ENCODE peak calls at places on chromosome 5, in six cellular contexts. One of them, this sample, is unnamed.

GRCh38 chr5:151492729-151493128 is 45.3 kb downstream of the SLC36A1 start:
- DNase-seq in brain microvascular endothelial cell: peak
- DNase-seq in K562: no peak
- DNase-seq in IMR-90: peak
- DNase-seq in right atrium auricular region: peak
- DNase-seq in sigmoid colon: no peak
- DNase-seq in this sample: no peak

GRCh38 chr5:180084638-180085561 is 13.3 kb upstream of the RNF130 start:
- DNase-seq in sigmoid colon: no peak
- DNase-seq in brain microvascular endothelial cell: no peak
- DNase-seq in right atrium auricular region: peak
- DNase-seq in K562: no peak
- DNase-seq in IMR-90: no peak
- DNase-seq in this sample: no peak

GRCh38 chr5:120919017-120919416 is 454.9 kb downstream of the PRR16 start:
- DNase-seq in right atrium auricular region: no peak
- DNase-seq in K562: no peak
- DNase-seq in brain microvascular endothelial cell: no peak
- DNase-seq in sigmoid colon: no peak
- DNase-seq in IMR-90: no peak
- DNase-seq in this sample: no peak

GRCh38 chr5:82018462-82018861 is 46.6 kb downstream of the ATG10 start:
- DNase-seq in sigmoid colon: no peak
- DNase-seq in right atrium auricular region: no peak
- DNase-seq in K562: no peak
- DNase-seq in brain microvascular endothelial cell: no peak
- DNase-seq in IMR-90: peak
- DNase-seq in this sample: no peak

GRCh38 chr5:122844916-122845252 is 529 bp upstream of the SNX24 start:
- DNase-seq in IMR-90: peak
- DNase-seq in brain microvascular endothelial cell: no peak
- DNase-seq in right atrium auricular region: no peak
- DNase-seq in K562: no peak
- DNase-seq in sigmoid colon: no peak
- DNase-seq in this sample: no peak

GRCh38 chr5:16749626-16750025 is 132.8 kb upstream of the RETREG1 start:
- DNase-seq in IMR-90: no peak
- DNase-seq in right atrium auricular region: no peak
- DNase-seq in sigmoid colon: no peak
- DNase-seq in K562: no peak
- DNase-seq in brain microvascular endothelial cell: no peak
- DNase-seq in this sample: no peak

GRCh38 chr5:80941496-80941895 is 18.7 kb upstream of the RASGRF2 start:
- DNase-seq in K562: no peak
- DNase-seq in IMR-90: no peak
- DNase-seq in brain microvascular endothelial cell: no peak
- DNase-seq in sigmoid colon: no peak
- DNase-seq in right atrium auricular region: no peak
- DNase-seq in this sample: no peak

GRCh38 chr5:159419567-159419966 is 89.3 kb upstream of the IL12B start:
- DNase-seq in brain microvascular endothelial cell: no peak
- DNase-seq in sigmoid colon: no peak
- DNase-seq in K562: peak
- DNase-seq in IMR-90: no peak
- DNase-seq in right atrium auricular region: no peak
- DNase-seq in this sample: no peak

GRCh38 chr5:64213568-64213967 is 47.9 kb downstream of the RNF180 start:
- DNase-seq in K562: no peak
- DNase-seq in sigmoid colon: no peak
- DNase-seq in IMR-90: no peak
- DNase-seq in right atrium auricular region: no peak
- DNase-seq in brain microvascular endothelial cell: no peak
- DNase-seq in this sample: no peak

GRCh38 chr5:180026320-180026719 is 45.2 kb downstream of the RNF130 start:
- DNase-seq in sigmoid colon: no peak
- DNase-seq in brain microvascular endothelial cell: peak
- DNase-seq in K562: peak
- DNase-seq in right atrium auricular region: no peak
- DNase-seq in IMR-90: peak
- DNase-seq in this sample: no peak

GRCh38 chr5:143297756-143298155 is 105.7 kb downstream of the NR3C1 start:
- DNase-seq in right atrium auricular region: no peak
- DNase-seq in K562: no peak
- DNase-seq in brain microvascular endothelial cell: peak
- DNase-seq in IMR-90: peak
- DNase-seq in sigmoid colon: no peak
- DNase-seq in this sample: no peak

GRCh38 chr5:33936004-33936380 is 194 bp upstream of the RXFP3 start:
- DNase-seq in sigmoid colon: no peak
- DNase-seq in IMR-90: peak
- DNase-seq in K562: peak
- DNase-seq in brain microvascular endothelial cell: peak
- DNase-seq in right atrium auricular region: peak
- DNase-seq in this sample: no peak

GRCh38 chr5:128532127-128532526 is 5.9 kb downstream of the FBN2 start:
- DNase-seq in IMR-90: no peak
- DNase-seq in right atrium auricular region: no peak
- DNase-seq in brain microvascular endothelial cell: no peak
- DNase-seq in sigmoid colon: no peak
- DNase-seq in K562: no peak
- DNase-seq in this sample: no peak
- H3K4me3 ChIP-seq in IMR-90: no peak
- H3K4me3 ChIP-seq in right atrium auricular region: no peak
- H3K4me3 ChIP-seq in brain microvascular endothelial cell: no peak
- H3K4me3 ChIP-seq in sigmoid colon: no peak
- H3K4me3 ChIP-seq in K562: no peak
- H3K4me3 ChIP-seq in this sample: no peak

GRCh38 chr5:136080113-136080482 is 51.3 kb downstream of the TGFBI start:
- DNase-seq in brain microvascular endothelial cell: peak
- DNase-seq in IMR-90: no peak
- DNase-seq in K562: no peak
- DNase-seq in right atrium auricular region: no peak
- DNase-seq in sigmoid colon: no peak
- DNase-seq in this sample: no peak
- H3K27ac ChIP-seq in brain microvascular endothelial cell: no peak
- H3K27ac ChIP-seq in IMR-90: peak
- H3K27ac ChIP-seq in K562: no peak
- H3K27ac ChIP-seq in right atrium auricular region: peak
- H3K27ac ChIP-seq in sigmoid colon: peak
- H3K27ac ChIP-seq in this sample: no peak

GRCh38 chr5:57818397-57818796 is 335.8 kb upstream of the ACTBL2 start:
- DNase-seq in K562: no peak
- DNase-seq in IMR-90: no peak
- DNase-seq in sigmoid colon: no peak
- DNase-seq in right atrium auricular region: no peak
- DNase-seq in brain microvascular endothelial cell: no peak
- DNase-seq in this sample: no peak

GRCh38 chr5:57825026-57825683 is 342.5 kb upstream of the ACTBL2 start:
- DNase-seq in brain microvascular endothelial cell: peak
- DNase-seq in K562: no peak
- DNase-seq in IMR-90: peak
- DNase-seq in right atrium auricular region: no peak
- DNase-seq in sigmoid colon: no peak
- DNase-seq in this sample: no peak

GRCh38 chr5:57817924-57818323 is 335.3 kb upstream of the ACTBL2 start:
- DNase-seq in sigmoid colon: no peak
- DNase-seq in brain microvascular endothelial cell: no peak
- DNase-seq in right atrium auricular region: no peak
- DNase-seq in K562: no peak
- DNase-seq in IMR-90: no peak
- DNase-seq in this sample: no peak

GRCh38 chr5:57824047-57824446 is 341.4 kb upstream of the ACTBL2 start:
- DNase-seq in sigmoid colon: no peak
- DNase-seq in IMR-90: peak
- DNase-seq in brain microvascular endothelial cell: peak
- DNase-seq in K562: no peak
- DNase-seq in right atrium auricular region: no peak
- DNase-seq in this sample: no peak

GRCh38 chr5:57822651-57823050 is 340.0 kb upstream of the ACTBL2 start:
- DNase-seq in IMR-90: no peak
- DNase-seq in right atrium auricular region: no peak
- DNase-seq in sigmoid colon: no peak
- DNase-seq in K562: no peak
- DNase-seq in brain microvascular endothelial cell: no peak
- DNase-seq in this sample: no peak
- TF ChIP-seq CTCF in IMR-90: no peak
- TF ChIP-seq CTCF in right atrium auricular region: no peak
- TF ChIP-seq CTCF in sigmoid colon: no peak
- TF ChIP-seq CTCF in K562: no peak
- TF ChIP-seq CTCF in brain microvascular endothelial cell: no peak
- TF ChIP-seq CTCF in this sample: no peak

GRCh38 chr5:73499187-73499586 is 945 bp downstream of the BTF3 start:
- DNase-seq in brain microvascular endothelial cell: no peak
- DNase-seq in sigmoid colon: no peak
- DNase-seq in IMR-90: no peak
- DNase-seq in K562: no peak
- DNase-seq in right atrium auricular region: no peak
- DNase-seq in this sample: no peak

GRCh38 chr5:73498057-73498992 is at the start of gene BTF3:
- DNase-seq in IMR-90: peak
- DNase-seq in brain microvascular endothelial cell: peak
- DNase-seq in K562: peak
- DNase-seq in right atrium auricular region: peak
- DNase-seq in sigmoid colon: peak
- DNase-seq in this sample: peak

GRCh38 chr5:73497537-73498056 is 645 bp upstream of the BTF3 start:
- DNase-seq in K562: no peak
- DNase-seq in brain microvascular endothelial cell: no peak
- DNase-seq in right atrium auricular region: no peak
- DNase-seq in IMR-90: no peak
- DNase-seq in sigmoid colon: no peak
- DNase-seq in this sample: no peak

GRCh38 chr5:73495772-73496346 is 2.4 kb upstream of the BTF3 start:
- DNase-seq in sigmoid colon: no peak
- DNase-seq in right atrium auricular region: no peak
- DNase-seq in IMR-90: no peak
- DNase-seq in brain microvascular endothelial cell: no peak
- DNase-seq in K562: no peak
- DNase-seq in this sample: no peak

GRCh38 chr5:73496984-73497457 is 1.2 kb upstream of the BTF3 start:
- DNase-seq in K562: peak
- DNase-seq in brain microvascular endothelial cell: peak
- DNase-seq in IMR-90: peak
- DNase-seq in right atrium auricular region: no peak
- DNase-seq in sigmoid colon: no peak
- DNase-seq in this sample: no peak
- H3K4me3 ChIP-seq in K562: peak
- H3K4me3 ChIP-seq in brain microvascular endothelial cell: no peak
- H3K4me3 ChIP-seq in IMR-90: no peak
- H3K4me3 ChIP-seq in right atrium auricular region: no peak
- H3K4me3 ChIP-seq in sigmoid colon: no peak
- H3K4me3 ChIP-seq in this sample: peak

DNA sequence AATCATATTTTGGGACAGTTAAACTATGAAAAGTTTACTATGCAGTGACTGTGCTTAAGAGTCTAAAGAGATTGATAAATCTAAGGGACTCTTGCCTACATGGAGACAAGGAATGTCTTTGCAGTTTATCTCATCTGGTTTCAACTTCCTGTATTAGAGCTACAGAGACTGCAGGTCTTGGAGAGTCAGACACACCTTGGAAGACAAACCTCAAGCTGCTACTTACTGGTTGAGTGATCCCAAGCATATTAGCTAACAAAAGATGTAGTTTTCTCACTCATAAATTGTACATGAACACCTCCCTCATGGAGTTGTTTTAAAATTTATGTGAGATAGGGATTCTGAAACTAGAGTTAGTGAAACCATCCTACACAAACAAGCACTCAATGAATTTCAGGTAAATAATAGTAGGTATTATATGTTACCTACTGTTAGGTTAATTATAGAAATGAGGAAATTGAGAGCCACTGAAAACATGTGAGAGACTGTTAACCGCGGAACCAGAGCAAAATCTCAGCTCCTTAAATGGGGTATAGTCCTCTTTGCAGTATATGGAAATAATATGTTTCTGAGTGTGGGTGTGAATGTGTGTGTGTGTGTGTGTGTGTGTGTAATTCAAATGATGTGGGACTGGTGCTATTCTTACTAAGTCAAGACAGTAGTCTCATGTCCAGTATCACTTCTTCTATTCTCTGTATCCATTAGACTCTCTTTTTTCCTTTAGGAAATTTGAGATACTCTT is 752.1 kb downstream of the DTWD2 start:
- DNase-seq in IMR-90: no peak
- DNase-seq in brain microvascular endothelial cell: no peak
- DNase-seq in right atrium auricular region: no peak
- DNase-seq in sigmoid colon: no peak
- DNase-seq in K562: no peak
- DNase-seq in this sample: no peak
- H3K27ac ChIP-seq in IMR-90: no peak
- H3K27ac ChIP-seq in brain microvascular endothelial cell: no peak
- H3K27ac ChIP-seq in right atrium auricular region: no peak
- H3K27ac ChIP-seq in sigmoid colon: no peak
- H3K27ac ChIP-seq in K562: no peak
- H3K27ac ChIP-seq in this sample: no peak